ENCODE peak calls at places on chromosomes 7 and 10, in eight cellular contexts. J is endothelial cell; R is T-helper 9 cell; E is T-cell; F is stimulated activated naive B cell treated with anti-CD40 and anti-IgM and Interleukin-4, amounts not matched to agents 10 μg/mL and 1 μg/mL and 100 μg/mL, for 72 hours; A is sciatic nerve; I is EH; Q is LoVo. N is an unnamed sample.

GRCh38 chr10:128080231-128080630 is 46.0 kb downstream of the MKI67 start:
- DNase-seq in J (no peak), R (no peak), E (no peak), F (no peak), A (peak), I (no peak), Q (no peak), N (no peak)

GRCh38 chr7:74044366-74045350 is 16.7 kb downstream of the ELN start:
- DNase-seq in J (no peak), R (no peak), E (no peak), F (no peak), A (no peak), I (no peak), Q (no peak), N (no peak)

GRCh38 chr10:35300063-35300699 is 36.1 kb upstream of the CCNY start:
- DNase-seq in J (no peak), R (no peak), E (no peak), F (peak), A (peak), I (peak), Q (peak), N (no peak)

GRCh38 chr10:43817368-43817767 is 168.7 kb upstream of the ZNF32 start:
- DNase-seq in J (no peak), R (no peak), E (no peak), F (no peak), A (no peak), I (peak), Q (no peak), N (no peak)

GRCh38 chr7:45646207-45646821 is 72.1 kb downstream of the ADCY1 start:
- DNase-seq in J (no peak), R (no peak), E (no peak), F (no peak), A (peak), I (no peak), Q (no peak), N (no peak)

GRCh38 chr7:158021836-158022235 is 565.8 kb downstream of the PTPRN2 start:
- DNase-seq in J (no peak), R (no peak), E (no peak), F (no peak), A (peak), I (no peak), Q (no peak), N (no peak)

GRCh38 chr10:65907199-65907712 is 1018.6 kb upstream of the LRRTM3 start:
- DNase-seq in J (no peak), R (no peak), E (no peak), F (no peak), A (no peak), I (no peak), Q (no peak), N (peak)

GRCh38 chr10:129046074-129046681 is 420.9 kb upstream of the MGMT start:
- DNase-seq in J (no peak), R (no peak), E (no peak), F (no peak), A (no peak), I (no peak), Q (no peak), N (no peak)

GRCh38 chr7:158358926-158359645 is 228.5 kb downstream of the PTPRN2 start:
- DNase-seq in J (no peak), R (no peak), E (no peak), F (no peak), A (no peak), I (no peak), Q (no peak), N (no peak)

GRCh38 chr7:101743241-101743994 is 74.0 kb upstream of the CUX1 start:
- DNase-seq in J (peak), R (peak), E (peak), F (peak), A (peak), I (peak), Q (peak), N (peak)

GRCh38 chr10:94639902-94640301 is 43.6 kb upstream of the CYP2C18 start:
- DNase-seq in J (no peak), R (no peak), E (no peak), F (no peak), A (no peak), I (no peak), Q (no peak), N (no peak)

GRCh38 chr10:129075936-129076335 is 391.1 kb upstream of the MGMT start:
- DNase-seq in J (no peak), R (no peak), E (no peak), F (no peak), A (no peak), I (no peak), Q (no peak), N (no peak)

GRCh38 chr10:90842710-90843109 is 15.1 kb downstream of the HTR7 start:
- DNase-seq in J (no peak), R (no peak), E (no peak), F (no peak), A (no peak), I (no peak), Q (no peak), N (no peak)

GRCh38 chr10:97574374-97575100 is 2.0 kb downstream of the ANKRD2 start:
- DNase-seq in J (no peak), R (no peak), E (no peak), F (no peak), A (no peak), I (peak), Q (peak), N (no peak)

GRCh38 chr7:74026406-74027123 is 1.4 kb upstream of the ELN start:
- DNase-seq in J (peak), R (peak), E (peak), F (peak), A (peak), I (peak), Q (peak), N (peak)

GRCh38 chr7:41579961-41580935 is 122.6 kb downstream of the INHBA start:
- DNase-seq in J (no peak), R (no peak), E (no peak), F (no peak), A (no peak), I (peak), Q (peak), N (no peak)

GRCh38 chr7:70392282-70392681 is 739.7 kb upstream of the GALNT17 start:
- DNase-seq in J (no peak), R (no peak), E (no peak), F (no peak), A (no peak), I (no peak), Q (no peak), N (no peak)

GRCh38 chr7:130699686-130700085 is 13.3 kb upstream of the TSGA13 start:
- DNase-seq in J (no peak), R (no peak), E (no peak), F (no peak), A (no peak), I (no peak), Q (no peak), N (no peak)

GRCh38 chr10:76711374-76711997 is 926.1 kb downstream of the KCNMA1 start:
- DNase-seq in J (no peak), R (no peak), E (no peak), F (no peak), A (no peak), I (no peak), Q (no peak), N (no peak)

GRCh38 chr7:137363683-137364082 is 20.1 kb upstream of the PTN start:
- DNase-seq in J (no peak), R (no peak), E (no peak), F (no peak), A (no peak), I (no peak), Q (no peak), N (no peak)

GRCh38 chr10:97823734-97824133 is 25.9 kb upstream of the GOLGA7B start:
- DNase-seq in J (no peak), R (no peak), E (no peak), F (no peak), A (no peak), I (no peak), Q (no peak), N (no peak)

GRCh38 chr10:5840314-5841307 is 27.4 kb upstream of the GDI2 start:
- DNase-seq in J (no peak), R (no peak), E (no peak), F (peak), A (peak), I (no peak), Q (no peak), N (peak)

GRCh38 chr7:45579386-45579785 is 5.2 kb downstream of the ADCY1 start:
- DNase-seq in J (no peak), R (no peak), E (no peak), F (no peak), A (peak), I (no peak), Q (no peak), N (peak)

GRCh38 chr10:132452651-132453469 is 55.9 kb downstream of the PWWP2B start:
- DNase-seq in J (peak), R (peak), E (peak), F (peak), A (peak), I (peak), Q (peak), N (peak)

GRCh38 chr10:47023237-47024045 is 112.2 kb downstream of the PTPN20 start:
- DNase-seq in J (peak), R (no peak), E (no peak), F (no peak), A (peak), I (no peak), Q (no peak), N (no peak)

GRCh38 chr10:96618648-96619047 is 31.8 kb upstream of the TM9SF3 start:
- DNase-seq in J (no peak), R (no peak), E (no peak), F (no peak), A (no peak), I (peak), Q (no peak), N (peak)

GRCh38 chr7:89104748-89105685 is 309.5 kb upstream of the TEX47 start:
- DNase-seq in J (no peak), R (no peak), E (no peak), F (no peak), A (no peak), I (peak), Q (no peak), N (no peak)

GRCh38 chr10:78432582-78432981 is 398.9 kb downstream of the RPS24 start:
- DNase-seq in J (no peak), R (no peak), E (no peak), F (no peak), A (no peak), I (peak), Q (no peak), N (no peak)

GRCh38 chr10:22681783-22682183 is 32.6 kb downstream of the PIP4K2A start:
- DNase-seq in J (no peak), R (peak), E (peak), F (no peak), A (no peak), I (peak), Q (peak), N (no peak)

GRCh38 chr7:96321041-96321669 is 743 bp downstream of the SLC25A13 start:
- DNase-seq in J (peak), R (peak), E (peak), F (no peak), A (peak), I (peak), Q (peak), N (no peak)

GRCh38 chr10:101686133-101686925 is 8.6 kb downstream of the FBXW4 start:
- DNase-seq in J (no peak), R (no peak), E (no peak), F (no peak), A (no peak), I (peak), Q (no peak), N (no peak)